ENCODE peak calls at places on chromosomes 12 and 14, in four cellular contexts. X, Y, O and J are unnamed samples.
A peak's percentile ranks its signal among the peaks of the same experiment; 100 is the strongest.

GRCh38 chr14:34785223-34786006 is 71.0 kb upstream of the CFL2 start:
- DNase-seq in X (no peak), Y (no peak), O (no peak), J (no peak)

GRCh38 chr14:23126548-23127278 is 7.7 kb upstream of the CEBPE start:
- DNase-seq in X (no peak), Y (no peak), O (no peak), J (no peak)

GRCh38 chr14:34548472-34548981 is 9.0 kb upstream of the EAPP start:
- DNase-seq in X (peak; percentile 77), Y (no peak), O (no peak), J (no peak)

GRCh38 chr14:56648508-56649301 is 69.1 kb downstream of the TMEM260 start:
- DNase-seq in X (no peak), Y (no peak), O (no peak), J (no peak)

GRCh38 chr14:72677664-72678063 is 216.2 kb downstream of the DPF3 start:
- DNase-seq in X (peak; percentile 24), Y (no peak), O (no peak), J (peak; percentile 81)

GRCh38 chr12:112164326-112164660 is 38.9 kb downstream of the TRAFD1 start:
- DNase-seq in X (no peak), Y (no peak), O (no peak), J (no peak)

GRCh38 chr14:90132821-90133570 is 71.2 kb downstream of the KCNK13 start:
- DNase-seq in X (no peak), Y (no peak), O (no peak), J (no peak)

GRCh38 chr14:77355811-77356210 is 21.1 kb downstream of the TMED8 start:
- DNase-seq in X (no peak), Y (no peak), O (no peak), J (no peak)

GRCh38 chr14:27739657-27740156 is 1026.9 kb upstream of the FOXG1 start:
- DNase-seq in X (no peak), Y (no peak), O (no peak), J (no peak)

GRCh38 chr14:104549536-104550339 is 29.8 kb upstream of the C14orf180 start:
- DNase-seq in X (no peak), Y (no peak), O (no peak), J (no peak)

GRCh38 chr14:74018029-74018703 is 922 bp downstream of the ENTPD5 start:
- DNase-seq in X (peak; percentile 80), Y (no peak), O (peak; percentile 84), J (peak; percentile 84)

GRCh38 chr12:113697104-113697503 is 225.4 kb upstream of the LHX5 start:
- DNase-seq in X (no peak), Y (no peak), O (no peak), J (no peak)

GRCh38 chr12:88509851-88510250 is 70.4 kb downstream of the KITLG start:
- DNase-seq in X (peak; percentile 34), Y (no peak), O (no peak), J (no peak)

GRCh38 chr12:70365648-70366518 is at the start of gene KCNMB4:
- DNase-seq in X (peak; percentile 52), Y (peak; percentile 93), O (no peak), J (peak; percentile 53)

GRCh38 chr12:124792961-124793441 is 70.7 kb downstream of the SCARB1 start:
- DNase-seq in X (no peak), Y (no peak), O (no peak), J (no peak)

GRCh38 chr12:15708396-15709070 is 80.7 kb downstream of the EPS8 start:
- DNase-seq in X (no peak), Y (no peak), O (no peak), J (no peak)

GRCh38 chr12:110780448-110780847 is 37.8 kb upstream of the PPP1CC start:
- DNase-seq in X (no peak), Y (no peak), O (no peak), J (no peak)

GRCh38 chr12:132719954-132720324 is 9.3 kb downstream of the PGAM5 start:
- DNase-seq in X (no peak), Y (no peak), O (no peak), J (no peak)

GRCh38 chr12:103093499-103094106 is 136.1 kb downstream of the ASCL1 start:
- DNase-seq in X (no peak), Y (no peak), O (no peak), J (peak; percentile 3)

GRCh38 chr14:101948666-101949205 is 15.6 kb upstream of the DYNC1H1 start:
- DNase-seq in X (no peak), Y (peak; percentile 47), O (no peak), J (no peak)

GRCh38 chr12:26195641-26196423 is 459 bp downstream of the SSPN start:
- DNase-seq in X (peak; percentile 69), Y (peak; percentile 77), O (peak; percentile 53), J (peak; percentile 63)

GRCh38 chr12:84508325-84508861 is 404.2 kb downstream of the SLC6A15 start:
- DNase-seq in X (peak; percentile 45), Y (peak; percentile 9), O (peak; percentile 89), J (peak; percentile 71)

GRCh38 chr14:95875831-95876768 is 532 bp upstream of the TUNAR start:
- DNase-seq in X (no peak), Y (peak; percentile 65), O (no peak), J (no peak)

GRCh38 chr12:107126688-107127481 is 33.5 kb upstream of the CRY1 start:
- DNase-seq in X (peak; percentile 56), Y (peak; percentile 42), O (peak; percentile 32), J (peak; percentile 21)

GRCh38 chr14:89425931-89426330 is 8.9 kb upstream of the FOXN3 start:
- DNase-seq in X (peak; percentile 96), Y (no peak), O (peak; percentile 83), J (peak; percentile 94)

GRCh38 chr12:56632701-56633464 is 2.8 kb upstream of the BAZ2A start:
- DNase-seq in X (no peak), Y (no peak), O (no peak), J (no peak)

GRCh38 chr14:77109656-77110055 is 11.6 kb downstream of the CIPC start:
- DNase-seq in X (no peak), Y (no peak), O (no peak), J (no peak)

GRCh38 chr12:47097276-47097896 is 17.6 kb upstream of the AMIGO2 start:
- DNase-seq in X (peak; percentile 66), Y (no peak), O (no peak), J (peak; percentile 25)

GRCh38 chr12:103852498-103852992 is 11.5 kb upstream of the NT5DC3 start:
- DNase-seq in X (no peak), Y (peak; percentile 79), O (no peak), J (peak; percentile 21)

GRCh38 chr14:24267516-24267915 is 3.9 kb downstream of the RABGGTA start:
- DNase-seq in X (no peak), Y (no peak), O (no peak), J (no peak)

GRCh38 chr14:90518941-90519256 is 122.1 kb downstream of the CALM1 start:
- DNase-seq in X (peak; percentile 42), Y (peak; percentile 54), O (no peak), J (peak; percentile 20)

GRCh38 chr12:15372313-15372712 is 50.0 kb downstream of the PTPRO start:
- DNase-seq in X (no peak), Y (peak; percentile 41), O (no peak), J (no peak)

GRCh38 chr14:81772391-81772790 is 238.7 kb upstream of the SEL1L start:
- DNase-seq in X (no peak), Y (no peak), O (no peak), J (no peak)

GRCh38 chr12:54479421-54479820 is 6.0 kb upstream of the GTSF1 start:
- DNase-seq in X (peak; percentile 75), Y (no peak), O (peak; percentile 17), J (no peak)

GRCh38 chr14:72201645-72202044 is 269.4 kb downstream of the RGS6 start:
- DNase-seq in X (no peak), Y (no peak), O (no peak), J (no peak)

GRCh38 chr14:68027276-68027675 is 207.7 kb downstream of the RAD51B start:
- DNase-seq in X (peak; percentile 62), Y (no peak), O (no peak), J (no peak)

GRCh38 chr12:86929962-86930361 is 673.8 kb upstream of the MGAT4C start:
- DNase-seq in X (no peak), Y (no peak), O (no peak), J (no peak)

GRCh38 chr12:2582631-2583616 is 211.8 kb upstream of the FKBP4 start:
- DNase-seq in X (peak; percentile 63), Y (peak; percentile 84), O (peak; percentile 8), J (peak; percentile 55)

GRCh38 chr14:55074662-55075061 is 23.2 kb downstream of the MAPK1IP1L start:
- DNase-seq in X (peak; percentile 35), Y (peak; percentile 55), O (no peak), J (peak; percentile 43)